ENCODE peak calls at places on chromosomes 12 and 14, in ten cellular contexts. T is A549; M is ovary; U is OCI-LY7; G is sigmoid colon; D is breast epithelium; O is colonic mucosa; X is IMR-90; C is caudate nucleus; I is CD8-positive, alpha-beta memory T cell. R is an unnamed sample.

GRCh38 chr12:16437281-16437816 is 89.9 kb downstream of the MGST1 start:
- DNase-seq in T (no peak), M (no peak), U (no peak), G (no peak), D (peak), O (no peak), X (no peak), C (no peak), I (no peak), R (no peak)

GRCh38 chr12:101209319-101210302 is at the start of gene SLC5A8:
- DNase-seq in T (no peak), M (no peak), U (no peak), G (no peak), D (no peak), O (no peak), X (no peak), C (no peak), I (no peak), R (no peak)

GRCh38 chr14:68873379-68873778 is 80.5 kb upstream of the ZFP36L1 start:
- DNase-seq in T (no peak), M (no peak), U (no peak), G (no peak), D (no peak), O (no peak), X (no peak), C (no peak), I (no peak), R (no peak)

GRCh38 chr14:34457186-34457585 is 4.9 kb downstream of the SPTSSA start:
- DNase-seq in T (no peak), M (no peak), U (no peak), G (no peak), D (no peak), O (no peak), X (no peak), C (no peak), I (no peak), R (no peak)

GRCh38 chr12:12180136-12180535 is 86.7 kb downstream of the LRP6 start:
- DNase-seq in T (no peak), M (no peak), U (no peak), G (no peak), D (no peak), O (no peak), X (no peak), C (no peak), I (no peak), R (no peak)

GRCh38 chr14:29894030-29894429 is 33.6 kb downstream of the PRKD1 start:
- DNase-seq in T (no peak), M (no peak), U (no peak), G (no peak), D (no peak), O (no peak), X (no peak), C (no peak), I (no peak), R (no peak)

GRCh38 chr14:73097421-73097820 is 38.9 kb upstream of the PSEN1 start:
- DNase-seq in T (no peak), M (no peak), U (no peak), G (no peak), D (no peak), O (no peak), X (peak), C (no peak), I (no peak), R (no peak)

GRCh38 chr14:75978249-75978731 is 3.5 kb downstream of the TGFB3 start:
- DNase-seq in T (no peak), M (no peak), U (peak), G (peak), D (no peak), O (no peak), X (no peak), C (no peak), I (peak), R (no peak)

GRCh38 chr14:91310620-91311283 is 66.2 kb upstream of the GPR68 start:
- DNase-seq in T (no peak), M (no peak), U (no peak), G (no peak), D (no peak), O (no peak), X (no peak), C (no peak), I (peak), R (no peak)

GRCh38 chr12:27505124-27505523 is 18.9 kb upstream of the PPFIBP1 start:
- DNase-seq in T (no peak), M (no peak), U (no peak), G (no peak), D (no peak), O (no peak), X (peak), C (no peak), I (no peak), R (no peak)

GRCh38 chr12:19031032-19031431 is 98.5 kb upstream of the PLEKHA5 start:
- DNase-seq in T (peak), M (no peak), U (no peak), G (no peak), D (no peak), O (no peak), X (peak), C (no peak), I (no peak), R (no peak)

GRCh38 chr12:12611512-12612306 is at the start of gene CREBL2:
- DNase-seq in T (peak), M (peak), U (peak), G (peak), D (peak), O (peak), X (peak), C (peak), I (peak), R (peak)

GRCh38 chr12:21483531-21483930 is 17.9 kb downstream of the RECQL start:
- DNase-seq in T (no peak), M (no peak), U (no peak), G (no peak), D (no peak), O (no peak), X (no peak), C (no peak), I (no peak), R (no peak)

GRCh38 chr14:100342195-100342594 is 19.1 kb downstream of the SLC25A47 start:
- DNase-seq in T (no peak), M (no peak), U (no peak), G (no peak), D (no peak), O (no peak), X (no peak), C (no peak), I (no peak), R (no peak)

GRCh38 chr14:100339757-100340453 is 16.8 kb downstream of the SLC25A47 start:
- DNase-seq in T (no peak), M (peak), U (no peak), G (no peak), D (no peak), O (no peak), X (no peak), C (no peak), I (no peak), R (peak)

GRCh38 chr14:100345711-100346110 is 22.6 kb downstream of the SLC25A47 start:
- DNase-seq in T (no peak), M (no peak), U (no peak), G (no peak), D (no peak), O (no peak), X (no peak), C (no peak), I (no peak), R (no peak)

GRCh38 chr14:100340454-100340813 is 17.3 kb downstream of the SLC25A47 start:
- DNase-seq in T (no peak), M (peak), U (no peak), G (no peak), D (no peak), O (no peak), X (no peak), C (no peak), I (no peak), R (peak)

GRCh38 chr14:100341301-100342031 is 18.3 kb downstream of the SLC25A47 start:
- DNase-seq in T (peak), M (no peak), U (peak), G (no peak), D (no peak), O (no peak), X (peak), C (no peak), I (no peak), R (peak)
- H3K27ac ChIP-seq in T (peak), M (peak), U (peak), G (peak), D (peak), O (peak), X (peak), C (peak), I (no peak), R (peak)

GRCh38 chr14:24908592-24909236 is 141.2 kb downstream of the STXBP6 start:
- DNase-seq in T (no peak), M (no peak), U (no peak), G (no peak), D (no peak), O (no peak), X (no peak), C (no peak), I (no peak), R (no peak)

GRCh38 chr14:24900281-24900868 is 149.6 kb downstream of the STXBP6 start:
- DNase-seq in T (no peak), M (no peak), U (no peak), G (no peak), D (no peak), O (no peak), X (peak), C (no peak), I (no peak), R (no peak)

GRCh38 chr14:24903337-24903736 is 146.6 kb downstream of the STXBP6 start:
- DNase-seq in T (no peak), M (no peak), U (no peak), G (no peak), D (no peak), O (no peak), X (peak), C (no peak), I (no peak), R (no peak)

GRCh38 chr14:24909523-24910302 is 140.2 kb downstream of the STXBP6 start:
- DNase-seq in T (no peak), M (no peak), U (no peak), G (no peak), D (no peak), O (peak), X (no peak), C (no peak), I (no peak), R (no peak)

DNA sequence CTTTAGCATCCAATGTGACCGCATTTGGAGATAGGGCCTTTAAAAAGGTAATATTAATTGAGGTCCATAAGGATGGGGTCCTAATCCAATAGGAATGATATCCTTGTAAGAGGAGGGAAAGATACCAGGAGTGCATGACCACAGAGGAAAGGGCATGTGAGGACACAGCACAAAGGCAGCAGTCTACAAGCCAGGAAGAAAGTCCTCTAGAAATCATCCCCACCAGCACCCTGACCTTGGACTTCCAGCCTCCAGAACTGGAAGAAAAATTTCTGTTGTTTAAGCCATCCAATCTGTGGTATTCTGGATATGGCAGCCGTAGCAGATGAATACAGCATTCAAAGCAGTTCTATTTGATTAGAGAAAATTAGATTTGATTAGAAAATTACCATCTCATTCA is 145.4 kb downstream of the STXBP6 start:
- DNase-seq in T (no peak), M (no peak), U (no peak), G (no peak), D (no peak), O (no peak), X (no peak), C (no peak), I (no peak), R (no peak)
- H3K27ac ChIP-seq in T (no peak), M (no peak), U (no peak), G (no peak), D (no peak), O (no peak), X (no peak), C (no peak), I (no peak), R (no peak)

DNA sequence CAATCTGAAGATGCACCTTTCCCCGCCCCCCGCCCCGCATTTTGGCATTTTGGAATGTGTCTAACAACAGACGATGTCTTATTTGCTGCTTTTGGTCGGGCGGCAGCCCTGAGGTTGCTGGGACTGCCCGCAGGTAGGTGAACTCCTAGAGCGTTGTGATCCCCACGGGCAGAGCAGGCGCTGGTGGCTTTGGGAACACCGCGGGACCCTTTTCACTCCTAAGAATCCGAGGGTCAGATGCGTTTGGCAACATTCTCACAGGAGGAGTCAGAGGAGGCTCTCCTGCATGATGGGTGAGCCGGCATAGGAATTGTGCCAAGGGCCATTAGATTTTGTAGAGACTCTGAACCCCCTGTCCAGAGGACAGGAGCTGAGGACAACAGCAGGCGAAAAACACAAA is 41.9 kb downstream of the HCAR2 start:
- DNase-seq in T (no peak), M (no peak), U (no peak), G (no peak), D (no peak), O (no peak), X (no peak), C (no peak), I (no peak), R (no peak)
- H3K27ac ChIP-seq in T (no peak), M (no peak), U (no peak), G (no peak), D (no peak), O (no peak), X (no peak), C (no peak), I (no peak), R (no peak)

GRCh38 chr14:85529803-85530574 is at the start of gene FLRT2:
- DNase-seq in T (peak), M (peak), U (no peak), G (peak), D (no peak), O (peak), X (peak), C (peak), I (no peak), R (peak)
- H3K27ac ChIP-seq in T (peak), M (peak), U (no peak), G (peak), D (peak), O (no peak), X (peak), C (peak), I (no peak), R (peak)

GRCh38 chr14:24815543-24815942 is 181.6 kb upstream of the GZMB start:
- DNase-seq in T (no peak), M (no peak), U (no peak), G (no peak), D (no peak), O (no peak), X (no peak), C (no peak), I (no peak), R (no peak)
- H3K27ac ChIP-seq in T (no peak), M (no peak), U (no peak), G (no peak), D (no peak), O (peak), X (no peak), C (no peak), I (no peak), R (no peak)

DNA sequence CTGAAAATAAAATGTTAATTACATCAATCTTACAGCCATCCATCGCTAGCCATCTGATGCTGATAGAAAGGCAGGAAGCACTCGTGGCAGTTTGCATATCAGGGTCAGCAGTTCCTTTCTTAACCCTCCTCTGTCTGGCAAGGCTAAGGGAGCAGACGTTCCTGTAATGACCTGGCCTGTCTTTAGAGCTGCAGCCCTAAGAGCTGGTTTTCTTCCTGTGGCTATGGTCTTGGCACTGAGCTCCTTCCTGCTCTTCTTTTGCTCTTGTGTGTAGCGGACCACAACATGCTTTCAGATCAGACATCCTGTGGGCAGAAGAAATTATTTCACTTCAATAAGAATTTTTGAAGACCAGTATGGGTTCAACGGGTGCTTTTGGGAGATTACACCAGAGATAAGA is 170.4 kb downstream of the DAD1 start:
- DNase-seq in T (no peak), M (no peak), U (peak), G (no peak), D (no peak), O (no peak), X (no peak), C (no peak), I (no peak), R (no peak)
- H3K27ac ChIP-seq in T (no peak), M (no peak), U (peak), G (no peak), D (no peak), O (no peak), X (no peak), C (no peak), I (no peak), R (no peak)

DNA sequence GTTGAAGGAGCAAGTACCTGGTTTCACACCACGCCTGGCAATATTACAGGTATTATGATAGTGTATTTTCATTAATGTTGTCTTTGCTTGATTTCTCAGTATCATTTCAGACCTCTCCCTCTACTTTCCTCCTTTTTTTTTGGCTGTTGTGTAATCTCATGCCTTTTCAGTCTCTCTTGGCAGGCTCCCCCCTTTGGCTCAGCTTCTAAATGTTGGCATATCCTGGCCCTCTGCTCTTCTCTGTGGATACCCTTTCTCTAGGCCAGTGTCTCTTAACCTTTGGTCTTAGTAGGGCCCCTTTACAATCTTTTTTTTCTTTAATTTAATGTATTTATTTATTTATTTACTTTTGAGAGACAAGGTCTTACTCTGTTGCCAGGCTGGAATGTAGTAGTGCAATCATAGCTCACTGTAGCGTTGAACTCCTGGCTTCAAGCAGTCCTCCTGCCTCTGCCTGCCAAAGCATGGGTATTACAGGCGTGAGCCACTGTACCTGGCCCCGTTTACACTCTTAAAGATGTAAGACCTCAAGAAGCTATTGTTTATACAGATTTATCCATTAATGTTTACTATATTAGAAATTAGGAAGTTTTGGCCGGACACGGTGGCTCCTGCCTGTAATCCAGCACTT is 12.8 kb downstream of the MTHFD1 start:
- DNase-seq in T (no peak), M (no peak), U (no peak), G (no peak), D (no peak), O (no peak), X (no peak), C (no peak), I (no peak), R (no peak)
- H3K27ac ChIP-seq in T (no peak), M (no peak), U (no peak), G (no peak), D (no peak), O (no peak), X (no peak), C (peak), I (no peak), R (no peak)

DNA sequence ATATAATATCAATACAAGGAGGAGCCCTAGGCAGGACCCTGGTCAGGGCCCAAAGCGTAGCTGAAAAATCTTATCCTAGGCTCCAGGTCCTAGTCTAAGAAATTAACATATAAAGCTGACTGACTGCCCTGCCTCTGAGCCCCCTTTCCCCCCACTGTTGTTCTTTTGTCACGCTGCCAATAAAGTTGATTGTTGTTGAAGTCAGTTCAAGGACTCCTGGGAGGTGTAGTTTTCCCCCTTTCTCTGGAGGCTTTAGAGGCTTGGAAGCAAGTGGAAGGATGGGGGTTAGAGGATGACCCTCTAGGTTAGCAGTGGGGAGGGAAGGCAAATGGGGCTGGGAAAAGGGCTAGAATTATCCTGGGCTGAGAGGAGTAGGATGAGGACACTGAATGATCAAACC is 3.2 kb downstream of the PPP1R1A start:
- DNase-seq in T (no peak), M (no peak), U (no peak), G (no peak), D (no peak), O (no peak), X (no peak), C (no peak), I (no peak), R (no peak)
- H3K27ac ChIP-seq in T (no peak), M (no peak), U (no peak), G (no peak), D (no peak), O (no peak), X (no peak), C (no peak), I (no peak), R (no peak)

R was measured in right atrium auricular region.